ENCODE peak calls at places on chromosomes 4 and X, in four cellular contexts. Y is sciatic nerve; K is activated CD4-positive, alpha-beta memory T cell treated with anti-CD3 and anti-CD28 coated beads, Interleukin-2, amount 10 ng/mL, durations not matched to agents 7 days and 5 days; T is stimulated activated CD4-positive, alpha-beta T cell treated with anti-CD3 and anti-CD28 coated beads, Interleukin-2, amount 100 ng/mL, for 24 hours. D is an unnamed sample.
A peak's percentile ranks its signal among the peaks of the same experiment; 100 is the strongest.

GRCh38 chr4:26885912-26886274 is 25.3 kb downstream of the STIM2 start:
- DNase-seq in Y (no peak), T (no peak), K (peak; percentile 42), D (no peak)

GRCh38 chr4:26372525-26373172 is 51.8 kb downstream of the RBPJ start:
- DNase-seq in T (peak; percentile 31), Y (no peak), K (peak; percentile 58), D (peak; percentile 78)

GRCh38 chrX:20056704-20057103 is 60.0 kb downstream of the MAP7D2 start:
- DNase-seq in T (no peak), K (no peak), Y (no peak), D (peak; percentile 84)

GRCh38 chrX:68833855-68834331 is 5.1 kb downstream of the EFNB1 start:
- DNase-seq in T (no peak), K (no peak), Y (peak; percentile 45), D (no peak)

GRCh38 chr4:56468097-56468422 is 643 bp downstream of the SRP72 start:
- DNase-seq in Y (no peak), K (peak; percentile 42), T (no peak), D (peak; percentile 31)

GRCh38 chr4:212438-213174 is 88.3 kb downstream of the ZNF718 start:
- DNase-seq in K (no peak), Y (peak; percentile 80), T (no peak), D (no peak)

GRCh38 chr4:113157086-113157857 is 107.8 kb downstream of the ANK2 start:
- DNase-seq in Y (no peak), T (no peak), K (no peak), D (no peak)

GRCh38 chrX:124223524-124223923 is 108.9 kb upstream of the TEX13D start:
- DNase-seq in Y (no peak), K (peak; percentile 33), T (no peak), D (no peak)

GRCh38 chrX:23861215-23861896 is 46.4 kb downstream of the APOO start:
- DNase-seq in T (no peak), K (no peak), Y (no peak), D (no peak)

GRCh38 chr4:26325191-26325590 is 4.4 kb downstream of the RBPJ start:
- DNase-seq in Y (no peak), K (peak; percentile 28), T (no peak), D (peak; percentile 53)

GRCh38 chr4:94758141-94758699 is 465 bp downstream of the BMPR1B start:
- DNase-seq in T (no peak), Y (peak; percentile 85), K (no peak), D (peak; percentile 50)

GRCh38 chr4:10184051-10184450 is 67.5 kb upstream of the WDR1 start:
- DNase-seq in K (no peak), Y (no peak), T (no peak), D (no peak)

GRCh38 chr4:103996637-103997036 is 276.9 kb upstream of the TACR3 start:
- DNase-seq in Y (no peak), T (no peak), K (no peak), D (peak; percentile 93)

GRCh38 chr4:83851261-83852084 is 315.6 kb downstream of the GPAT3 start:
- DNase-seq in K (no peak), Y (no peak), T (no peak), D (no peak)

GRCh38 chr4:30056016-30056415 is 664.2 kb upstream of the PCDH7 start:
- DNase-seq in Y (no peak), T (no peak), K (no peak), D (no peak)

GRCh38 chr4:163858515-163858914 is 364.0 kb downstream of the TMA16 start:
- DNase-seq in T (no peak), K (no peak), Y (no peak), D (no peak)

GRCh38 chr4:134812611-134813010 is 611.0 kb upstream of the PABPC4L start:
- DNase-seq in Y (no peak), T (no peak), K (no peak), D (no peak)

GRCh38 chrX:120517936-120518335 is 42.8 kb downstream of the CUL4B start:
- DNase-seq in Y (no peak), T (no peak), K (no peak), D (no peak)

GRCh38 chr4:140012688-140013087 is 141.3 kb downstream of the MAML3 start:
- DNase-seq in Y (no peak), T (peak; percentile 65), K (peak; percentile 60), D (peak; percentile 79)

GRCh38 chr4:52640808-52641595 is 18.1 kb downstream of the USP46 start:
- DNase-seq in K (no peak), T (no peak), Y (no peak), D (peak; percentile 11)

GRCh38 chr4:84378983-84379382 is 120.1 kb downstream of the NKX6-1 start:
- DNase-seq in Y (no peak), T (no peak), K (no peak), D (no peak)

GRCh38 chr4:101818362-101818761 is 27.8 kb downstream of the BANK1 start:
- DNase-seq in K (no peak), T (no peak), Y (no peak), D (peak; percentile 25)

GRCh38 chrX:134981910-134982309 is 8.9 kb upstream of the SMIM10 start:
- DNase-seq in T (no peak), Y (no peak), K (no peak), D (no peak)